ENCODE peak calls at places on chromosome 5, in nine cellular contexts. O is effector memory CD4-positive, alpha-beta T cell; M is activated CD4-positive, alpha-beta T cell treated with anti-CD3 and anti-CD28 coated beads, Interleukin-2, amount 10 ng/mL, durations not matched to agents 24 days and 14 days; Z is colonic mucosa; N is GM10248; A is naive thymus-derived CD8-positive, alpha-beta T cell; J is iPS-NIHi11; F is ovary; H is astrocyte of the spinal cord. P is an unnamed sample.

GRCh38 chr5:61277190-61277589 is 54.9 kb upstream of the ZSWIM6 start:
- DNase-seq in Z (no peak), O (no peak), J (no peak), M (peak; percentile 75), A (no peak), H (peak; percentile 63), F (no peak), N (peak; percentile 35), P (no peak)

GRCh38 chr5:169954786-169955185 is 25.5 kb downstream of the INSYN2B start:
- DNase-seq in Z (no peak), M (no peak), H (no peak), A (no peak), J (no peak), F (no peak), N (no peak), O (no peak), P (no peak)

GRCh38 chr5:168434746-168435321 is 51.4 kb upstream of the RARS1 start:
- DNase-seq in M (no peak), J (no peak), O (no peak), Z (no peak), H (peak; percentile 19), F (no peak), N (no peak), A (no peak), P (no peak)

GRCh38 chr5:111545031-111545430 is 32.7 kb upstream of the STARD4 start:
- DNase-seq in M (peak; percentile 33), Z (no peak), H (no peak), J (no peak), O (no peak), N (no peak), F (no peak), A (no peak), P (no peak)

GRCh38 chr5:89037090-89037489 is 154.1 kb upstream of the MEF2C start:
- DNase-seq in N (no peak), Z (no peak), F (no peak), A (no peak), H (peak; percentile 61), M (no peak), O (no peak), J (no peak), P (no peak)

GRCh38 chr5:112552791-112553190 is 133.7 kb upstream of the EPB41L4A start:
- DNase-seq in N (no peak), Z (no peak), J (no peak), A (no peak), H (no peak), M (no peak), O (no peak), F (no peak), P (no peak)

GRCh38 chr5:157454273-157454672 is 5.7 kb upstream of the NIPAL4 start:
- DNase-seq in N (no peak), H (no peak), Z (no peak), O (no peak), J (no peak), A (no peak), M (no peak), F (no peak), P (no peak)

GRCh38 chr5:138903113-138903789 is 28.1 kb upstream of the LRRTM2 start:
- DNase-seq in M (no peak), O (no peak), H (peak; percentile 60), A (no peak), Z (peak; percentile 34), J (no peak), N (no peak), F (no peak), P (no peak)

GRCh38 chr5:141757402-141757801 is 75.4 kb upstream of the ARAP3 start:
- DNase-seq in O (no peak), F (no peak), J (peak; percentile 68), Z (peak; percentile 37), H (no peak), A (no peak), N (no peak), M (no peak), P (no peak)

GRCh38 chr5:76960004-76960625 is 7.3 kb downstream of the CRHBP start:
- DNase-seq in M (peak; percentile 67), F (no peak), N (peak; percentile 41), O (no peak), A (no peak), H (peak; percentile 82), J (no peak), Z (no peak), P (no peak)

GRCh38 chr5:148268556-148268955 is at the start of gene SPINK13:
- DNase-seq in F (peak; percentile 43), O (no peak), Z (no peak), J (no peak), M (no peak), A (no peak), H (peak; percentile 80), N (no peak), P (no peak)

GRCh38 chr5:3194684-3195083 is 400.9 kb upstream of the IRX1 start:
- DNase-seq in M (no peak), N (no peak), J (no peak), O (no peak), F (no peak), H (no peak), A (no peak), Z (no peak), P (no peak)

GRCh38 chr5:119417891-119418781 is 34.2 kb upstream of the HSD17B4 start:
- DNase-seq in J (no peak), H (peak; percentile 65), M (no peak), Z (no peak), N (no peak), O (no peak), A (no peak), F (no peak), P (no peak)

GRCh38 chr5:175829718-175830585 is 41.4 kb upstream of the CPLX2 start:
- DNase-seq in M (no peak), O (no peak), F (no peak), Z (no peak), N (no peak), H (no peak), A (no peak), J (no peak), P (no peak)

GRCh38 chr5:103174147-103174546 is 54.0 kb downstream of the PPIP5K2 start:
- DNase-seq in F (no peak), A (no peak), Z (no peak), O (no peak), J (no peak), H (no peak), N (no peak), M (no peak), P (no peak)

GRCh38 chr5:172502969-172503368 is 48.6 kb upstream of the SH3PXD2B start:
- DNase-seq in Z (peak; percentile 18), F (no peak), O (no peak), A (no peak), J (peak; percentile 72), N (no peak), M (no peak), H (no peak), P (no peak)

GRCh38 chr5:102794047-102794446 is 38.9 kb downstream of the PAM start:
- DNase-seq in N (no peak), J (peak; percentile 27), Z (no peak), O (no peak), A (no peak), M (no peak), H (no peak), F (no peak), P (no peak)

GRCh38 chr5:116145416-116145815 is 60.6 kb downstream of the COMMD10 start:
- DNase-seq in Z (no peak), N (no peak), A (no peak), J (no peak), M (peak; percentile 53), H (no peak), F (no peak), O (no peak), P (no peak)

GRCh38 chr5:95022967-95023695 is 261.8 kb downstream of the MCTP1 start:
- DNase-seq in A (no peak), Z (no peak), N (no peak), H (peak; percentile 15), J (no peak), M (no peak), F (no peak), O (no peak), P (no peak)

GRCh38 chr5:16690243-16690839 is 73.5 kb upstream of the RETREG1 start:
- DNase-seq in A (no peak), O (no peak), J (peak; percentile 90), F (no peak), N (peak; percentile 63), M (peak; percentile 75), H (peak; percentile 62), Z (peak; percentile 38), P (no peak)

GRCh38 chr5:144436007-144436406 is 265.3 kb downstream of the KCTD16 start:
- DNase-seq in H (no peak), O (no peak), F (no peak), J (no peak), A (no peak), N (no peak), Z (no peak), M (no peak), P (no peak)

GRCh38 chr5:178291969-178292825 is 59.6 kb upstream of the PHYKPL start:
- DNase-seq in A (no peak), O (no peak), J (no peak), F (peak; percentile 2), H (no peak), N (no peak), Z (no peak), M (no peak), P (no peak)

GRCh38 chr5:10702911-10703491 is 58.0 kb downstream of the DAP start:
- DNase-seq in M (no peak), J (no peak), N (no peak), A (no peak), H (peak; percentile 52), Z (no peak), F (no peak), O (no peak), P (no peak)

GRCh38 chr5:135502836-135503520 is 32.8 kb downstream of the NEUROG1 start:
- DNase-seq in F (no peak), A (no peak), H (no peak), M (no peak), J (no peak), O (no peak), N (no peak), Z (no peak), P (no peak)

GRCh38 chr5:142597546-142598337 is 88.1 kb downstream of the FGF1 start:
- DNase-seq in A (no peak), F (no peak), O (no peak), Z (no peak), J (peak; percentile 26), H (peak; percentile 80), M (no peak), N (no peak), P (no peak)

GRCh38 chr5:76473676-76474075 is 70.6 kb downstream of the IQGAP2 start:
- DNase-seq in J (no peak), F (no peak), O (peak; percentile 38), Z (no peak), M (peak; percentile 88), N (peak; percentile 24), H (no peak), A (peak; percentile 68), P (peak; percentile 41)

GRCh38 chr5:39656600-39656999 is 231.8 kb upstream of the DAB2 start:
- DNase-seq in Z (no peak), F (no peak), N (no peak), H (no peak), O (no peak), J (no peak), A (no peak), M (no peak), P (no peak)

P was measured in activated T-helper 1 cell treated with Interleukin-2 at 50 U/mL for 16 hours.